ENCODE peak calls at places on chromosomes 3 and 15, in six cellular contexts. N is lower lobe of right lung; D is HT1080; E is erythroblast; W is cardiac muscle cell; L is activated CD4-positive, alpha-beta T cell treated with anti-CD3 and anti-CD28 coated beads, Interleukin-2, amount 10 ng/mL, durations not matched to agents 7 days and 5 days. G is an unnamed sample.

GRCh38 chr3:50587806-50588758 is 18.8 kb downstream of the HEMK1 start:
- DNase-seq in N (no peak), D (no peak), E (peak), W (no peak), L (peak), G (no peak)

GRCh38 chr3:156620260-156620659 is 54.1 kb upstream of the TIPARP start:
- DNase-seq in N (no peak), D (peak), E (peak), W (no peak), L (no peak), G (no peak)

GRCh38 chr3:125643127-125643526 is 47.8 kb upstream of the OSBPL11 start:
- DNase-seq in N (no peak), D (no peak), E (no peak), W (no peak), L (no peak), G (no peak)

GRCh38 chr15:57387644-57388076 is 11.4 kb downstream of the CGNL1 start:
- DNase-seq in N (no peak), D (no peak), E (no peak), W (no peak), L (no peak), G (no peak)

GRCh38 chr3:129280183-129280582 is 1.5 kb downstream of the HMCES start:
- DNase-seq in N (no peak), D (no peak), E (no peak), W (no peak), L (no peak), G (no peak)

GRCh38 chr3:88013592-88013991 is 45.2 kb downstream of the CGGBP1 start:
- DNase-seq in N (no peak), D (no peak), E (no peak), W (no peak), L (no peak), G (no peak)

GRCh38 chr3:129740120-129740519 is 133.6 kb upstream of the PLXND1 start:
- DNase-seq in N (no peak), D (no peak), E (no peak), W (no peak), L (no peak), G (no peak)

GRCh38 chr3:71127463-71128243 is 455.9 kb downstream of the FOXP1 start:
- DNase-seq in N (no peak), D (peak), E (no peak), W (peak), L (peak), G (no peak)

GRCh38 chr3:51930439-51930838 is 11.3 kb downstream of the RRP9 start:
- DNase-seq in N (no peak), D (no peak), E (no peak), W (no peak), L (no peak), G (no peak)

GRCh38 chr3:18069564-18069963 is 327.1 kb upstream of the TBC1D5 start:
- DNase-seq in N (no peak), D (no peak), E (no peak), W (no peak), L (no peak), G (no peak)

GRCh38 chr3:176513604-176514003 is 683.7 kb downstream of the TBL1XR1 start:
- DNase-seq in N (no peak), D (no peak), E (peak), W (peak), L (no peak), G (no peak)

GRCh38 chr3:148513066-148513671 is 184.5 kb upstream of the AGTR1 start:
- DNase-seq in N (no peak), D (peak), E (no peak), W (peak), L (no peak), G (peak)

G was measured in glomerular endothelial cell.